ENCODE peak calls at places on chromosome 21, in five cellular contexts. K is WTC11, V is A549, M is K562, Y is HepG2. Z is an unnamed sample.

GRCh38 chr21:36863260-36863659 is 103.2 kb downstream of the HLCS start:
- DNase-seq in M (no peak), Y (peak; percentile 29), K (no peak), V (no peak), Z (no peak)

GRCh38 chr21:37452222-37452621 is 85.6 kb downstream of the DYRK1A start:
- DNase-seq in V (no peak), Y (no peak), K (no peak), M (no peak), Z (no peak)

GRCh38 chr21:38012700-38013099 is 96.4 kb upstream of the KCNJ6 start:
- DNase-seq in Y (no peak), M (no peak), K (no peak), V (no peak), Z (no peak)

GRCh38 chr21:36816556-36817130 is 117.7 kb downstream of the SIM2 start:
- DNase-seq in M (no peak), Y (no peak), K (no peak), V (no peak), Z (no peak)

GRCh38 chr21:24939288-24939687 is 668.0 kb downstream of the MRPL39 start:
- DNase-seq in K (no peak), Y (no peak), M (no peak), V (no peak), Z (no peak)

GRCh38 chr21:38910390-38911008 is 104.8 kb downstream of the ETS2 start:
- DNase-seq in V (peak; percentile 49), K (no peak), M (no peak), Y (no peak), Z (no peak)

GRCh38 chr21:43352568-43353281 is 74.2 kb downstream of the SIK1 start:
- DNase-seq in Y (no peak), V (peak; percentile 71), M (peak; percentile 85), K (no peak), Z (peak; percentile 100)

GRCh38 chr21:45388011-45388521 is 16.9 kb upstream of the COL18A1 start:
- DNase-seq in Y (no peak), K (no peak), M (no peak), V (no peak), Z (no peak)

GRCh38 chr21:32001390-32001789 is 128.6 kb downstream of the HUNK start:
- DNase-seq in V (no peak), Y (peak; percentile 76), K (no peak), M (no peak), Z (no peak)

GRCh38 chr21:21010698-21011097 is 12.5 kb downstream of the NCAM2 start:
- DNase-seq in M (no peak), K (no peak), V (no peak), Y (no peak), Z (no peak)

GRCh38 chr21:38811257-38811656 is 5.5 kb downstream of the ETS2 start:
- DNase-seq in K (no peak), M (no peak), V (peak; percentile 35), Y (no peak), Z (no peak)

GRCh38 chr21:35145626-35146236 is 96.6 kb upstream of the RUNX1 start:
- DNase-seq in V (no peak), Y (no peak), M (no peak), K (no peak), Z (no peak)

GRCh38 chr21:14438204-14438603 is 55.3 kb upstream of the HSPA13 start:
- DNase-seq in V (no peak), Y (no peak), M (no peak), K (no peak), Z (no peak)

GRCh38 chr21:31730687-31731111 is 1.2 kb downstream of the SCAF4 start:
- DNase-seq in Y (peak; percentile 12), M (no peak), V (peak; percentile 21), K (peak; percentile 73), Z (no peak)

GRCh38 chr21:21952566-21952965 is 954.4 kb downstream of the NCAM2 start:
- DNase-seq in V (no peak), M (no peak), Y (no peak), K (no peak), Z (no peak)

GRCh38 chr21:42336065-42336464 is 14.7 kb downstream of the TFF2 start:
- DNase-seq in Y (peak; percentile 7), K (peak; percentile 58), M (no peak), V (no peak), Z (no peak)

GRCh38 chr21:45580576-45581321 is 38.5 kb upstream of the SLC19A1 start:
- DNase-seq in Y (no peak), M (no peak), V (no peak), K (peak; percentile 13), Z (no peak)

GRCh38 chr21:36918291-36918690 is 48.2 kb downstream of the HLCS start:
- DNase-seq in V (no peak), K (no peak), M (no peak), Y (peak; percentile 43), Z (no peak)

GRCh38 chr21:32119389-32119788 is 159.5 kb downstream of the MIS18A start:
- DNase-seq in V (no peak), Y (no peak), K (no peak), M (no peak), Z (no peak)

GRCh38 chr21:45365608-45366241 is 39.2 kb upstream of the COL18A1 start:
- DNase-seq in K (peak; percentile 61), Y (peak; percentile 92), V (peak; percentile 73), M (no peak), Z (no peak)

GRCh38 chr21:42661688-42662429 is 8.4 kb downstream of the PDE9A start:
- DNase-seq in Y (no peak), V (no peak), K (no peak), M (no peak), Z (no peak)

GRCh38 chr21:29091032-29091431 is 17.6 kb upstream of the CCT8 start:
- DNase-seq in K (no peak), Y (no peak), M (no peak), V (no peak), Z (no peak)

GRCh38 chr21:41152149-41152548 is 15.8 kb upstream of the BACE2 start:
- DNase-seq in M (no peak), K (no peak), V (no peak), Y (no peak), Z (no peak)

GRCh38 chr21:41817877-41818855 is 51.3 kb upstream of the RIPK4 start:
- DNase-seq in Y (no peak), M (no peak), V (no peak), K (no peak), Z (no peak)

GRCh38 chr21:19981938-19982337 is 1016.3 kb upstream of the NCAM2 start:
- DNase-seq in V (no peak), M (no peak), K (no peak), Y (no peak), Z (no peak)

GRCh38 chr21:39385299-39386145 is 36.6 kb upstream of the HMGN1 start:
- DNase-seq in Y (peak; percentile 95), V (peak; percentile 92), K (no peak), M (no peak), Z (no peak)

GRCh38 chr21:35323947-35324346 is 274.8 kb upstream of the RUNX1 start:
- DNase-seq in V (no peak), K (no peak), M (no peak), Y (no peak), Z (no peak)

GRCh38 chr21:32782698-32783097 is 11.1 kb upstream of the PAXBP1 start:
- DNase-seq in V (no peak), K (no peak), Y (no peak), M (no peak), Z (no peak)

GRCh38 chr21:41045534-41046268 is 122.3 kb upstream of the BACE2 start:
- DNase-seq in M (peak; percentile 23), K (peak; percentile 76), Y (peak; percentile 5), V (peak; percentile 6), Z (no peak)

GRCh38 chr21:41167348-41168342 is at the start of gene BACE2:
- DNase-seq in M (peak; percentile 74), K (peak; percentile 69), V (peak; percentile 72), Y (no peak), Z (no peak)

GRCh38 chr21:9758888-9759287 is 762.5 kb upstream of the TPTE start:
- DNase-seq in Y (no peak), K (no peak), M (no peak), V (no peak), Z (no peak)

GRCh38 chr21:36021251-36021837 is 39.0 kb downstream of the SETD4 start:
- DNase-seq in V (no peak), Y (no peak), K (no peak), M (no peak), Z (peak; percentile 41)

GRCh38 chr21:36511484-36512227 is 31.7 kb upstream of the CLDN14 start:
- DNase-seq in Y (no peak), M (no peak), K (no peak), V (no peak), Z (no peak)

GRCh38 chr21:26842976-26843911 is 2.0 kb downstream of the ADAMTS1 start:
- DNase-seq in Y (no peak), K (peak; percentile 81), V (peak; percentile 67), M (no peak), Z (no peak)

GRCh38 chr21:26844258-26845065 is 747 bp downstream of the ADAMTS1 start:
- DNase-seq in V (peak; percentile 33), K (peak; percentile 49), M (no peak), Y (no peak), Z (no peak)

GRCh38 chr21:26842300-26842699 is 2.9 kb downstream of the ADAMTS1 start:
- DNase-seq in M (no peak), V (no peak), Y (no peak), K (no peak), Z (no peak)

GRCh38 chr21:26845066-26845749 is at the start of gene ADAMTS1:
- DNase-seq in V (peak; percentile 38), M (no peak), K (peak; percentile 88), Y (peak; percentile 4), Z (no peak)

DNA sequence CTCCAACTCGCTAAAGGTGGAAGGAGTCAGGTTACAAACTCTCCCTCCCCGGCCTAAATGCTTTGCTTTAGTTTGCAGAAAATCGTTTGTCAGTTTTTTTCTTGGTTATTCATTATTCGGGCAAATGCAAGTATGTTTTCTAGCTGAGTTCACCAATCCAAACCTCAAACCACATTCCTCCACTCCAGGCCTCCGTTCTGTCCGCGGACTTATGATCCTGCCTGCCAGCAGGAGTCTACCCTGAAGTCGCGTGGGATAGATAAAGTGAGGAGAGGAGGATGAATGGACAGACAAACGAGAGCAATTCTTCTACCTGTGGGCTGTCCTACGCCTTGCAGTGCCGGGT is 1.3 kb downstream of the ADAMTS1 start:
- DNase-seq in Y (no peak), V (peak; percentile 33), K (no peak), M (no peak), Z (no peak)
- TF ChIP-seq ESRRA in Y (no peak), V (no peak), K (no peak), M (no peak), Z (no peak)

GRCh38 chr21:46662765-46663500 is 27.5 kb downstream of the PRMT2 start:
- DNase-seq in V (no peak), K (no peak), M (no peak), Y (no peak), Z (no peak)
- TF ChIP-seq ESRRA in V (no peak), K (no peak), M (no peak), Y (no peak), Z (no peak)

DNA sequence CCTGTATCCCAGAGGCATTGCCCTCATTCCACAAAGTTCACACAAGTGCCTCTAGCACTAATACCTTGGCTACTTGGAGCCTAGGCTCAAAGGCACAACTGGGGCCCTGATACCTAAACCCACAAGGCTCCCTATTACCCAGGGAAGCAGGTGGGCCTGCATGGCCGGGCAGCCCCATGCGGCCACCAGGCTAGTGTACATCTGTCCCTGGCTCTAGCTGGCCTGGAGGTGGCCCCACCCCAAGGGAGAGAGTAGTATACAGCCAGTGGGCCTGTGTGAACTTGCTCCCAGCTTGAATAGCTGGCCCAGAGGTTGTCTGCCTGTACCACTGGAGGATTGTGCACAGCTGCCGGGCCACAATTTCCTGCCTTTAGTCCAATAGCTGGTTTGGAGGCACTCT is 52.2 kb downstream of the USP25 start:
- DNase-seq in M (no peak), K (no peak), Y (no peak), V (no peak), Z (no peak)
- TF ChIP-seq ESRRA in M (no peak), K (no peak), Y (no peak), V (no peak), Z (no peak)

GRCh38 chr21:26177187-26177586 is 6.6 kb upstream of the APP start:
- DNase-seq in Y (no peak), K (no peak), V (no peak), M (no peak), Z (no peak)
- TF ChIP-seq ESRRA in Y (no peak), K (no peak), V (no peak), M (no peak), Z (no peak)